ENCODE peak calls at places on chromosomes 6 and 20, in nine cellular contexts. M is coronary artery; B is naive thymus-derived CD4-positive, alpha-beta T cell; N is prostate gland; I is fibroblast of lung; T is brain microvascular endothelial cell; Y is fibroblast of villous mesenchyme; S is spleen; J is neuronal stem cell. U is an unnamed sample.

GRCh38 chr6:2773450-2773849 is 8.3 kb downstream of the WRNIP1 start:
- DNase-seq in M (no peak), B (no peak), N (no peak), I (no peak), T (no peak), Y (peak), S (no peak), J (no peak), U (no peak)

GRCh38 chr20:34948030-34948429 is 7.6 kb downstream of the GSS start:
- DNase-seq in M (no peak), B (no peak), N (no peak), I (peak), T (peak), Y (peak), S (no peak), J (no peak), U (no peak)

GRCh38 chr6:33700391-33701050 is 11.0 kb downstream of the UQCC2 start:
- DNase-seq in M (no peak), B (peak), N (peak), I (peak), T (peak), Y (peak), S (peak), J (peak), U (peak)

GRCh38 chr6:37622639-37623038 is 75.0 kb downstream of the MDGA1 start:
- DNase-seq in M (no peak), B (peak), N (no peak), I (no peak), T (no peak), Y (no peak), S (no peak), J (no peak), U (peak)

GRCh38 chr6:95658896-95659295 is 81.6 kb downstream of the MANEA start:
- DNase-seq in M (no peak), B (no peak), N (no peak), I (no peak), T (no peak), Y (no peak), S (no peak), J (no peak), U (no peak)

GRCh38 chr20:19621072-19621471 is 137.0 kb upstream of the RIN2 start:
- DNase-seq in M (no peak), B (no peak), N (no peak), I (no peak), T (no peak), Y (no peak), S (no peak), J (no peak), U (peak)

GRCh38 chr6:117542493-117542892 is 59.8 kb downstream of the GOPC start:
- DNase-seq in M (no peak), B (no peak), N (no peak), I (no peak), T (no peak), Y (no peak), S (no peak), J (no peak), U (no peak)

GRCh38 chr20:21240394-21240793 is 62.7 kb upstream of the XRN2 start:
- DNase-seq in M (no peak), B (no peak), N (no peak), I (no peak), T (no peak), Y (no peak), S (no peak), J (no peak), U (no peak)

GRCh38 chr6:2791124-2792050 is 26.2 kb downstream of the WRNIP1 start:
- DNase-seq in M (no peak), B (peak), N (peak), I (peak), T (peak), Y (peak), S (no peak), J (peak), U (peak)

GRCh38 chr6:99216959-99217358 is 132.5 kb downstream of the FAXC start:
- DNase-seq in M (no peak), B (no peak), N (no peak), I (no peak), T (no peak), Y (no peak), S (no peak), J (no peak), U (no peak)

GRCh38 chr6:34657307-34657978 is 39.1 kb downstream of the ILRUN start:
- DNase-seq in M (no peak), B (peak), N (peak), I (peak), T (peak), Y (peak), S (no peak), J (no peak), U (peak)

GRCh38 chr20:5796369-5797040 is 46.3 kb downstream of the SHLD1 start:
- DNase-seq in M (no peak), B (no peak), N (no peak), I (no peak), T (no peak), Y (no peak), S (no peak), J (no peak), U (no peak)

GRCh38 chr6:142162780-142163179 is 15.7 kb downstream of the VTA1 start:
- DNase-seq in M (no peak), B (no peak), N (no peak), I (no peak), T (no peak), Y (no peak), S (no peak), J (no peak), U (no peak)

GRCh38 chr20:36969478-36970186 is 18.1 kb upstream of the SAMHD1 start:
- DNase-seq in M (no peak), B (peak), N (no peak), I (no peak), T (no peak), Y (no peak), S (no peak), J (no peak), U (no peak)

GRCh38 chr6:41711323-41712038 is 23.9 kb downstream of the TFEB start:
- DNase-seq in M (no peak), B (no peak), N (no peak), I (no peak), T (no peak), Y (no peak), S (peak), J (no peak), U (no peak)

GRCh38 chr6:108948252-108948651 is 100.0 kb downstream of the ARMC2 start:
- DNase-seq in M (no peak), B (no peak), N (peak), I (no peak), T (peak), Y (no peak), S (peak), J (no peak), U (no peak)

GRCh38 chr6:121434037-121434770 is 1.2 kb upstream of the GJA1 start:
- DNase-seq in M (no peak), B (no peak), N (no peak), I (no peak), T (no peak), Y (peak), S (no peak), J (no peak), U (no peak)

GRCh38 chr20:63898882-63899558 is 4.1 kb downstream of the DNAJC5 start:
- DNase-seq in M (no peak), B (no peak), N (no peak), I (no peak), T (no peak), Y (no peak), S (peak), J (no peak), U (peak)

GRCh38 chr6:25173951-25174474 is 105.2 kb upstream of the CARMIL1 start:
- DNase-seq in M (no peak), B (no peak), N (no peak), I (peak), T (peak), Y (peak), S (no peak), J (no peak), U (peak)

DNA sequence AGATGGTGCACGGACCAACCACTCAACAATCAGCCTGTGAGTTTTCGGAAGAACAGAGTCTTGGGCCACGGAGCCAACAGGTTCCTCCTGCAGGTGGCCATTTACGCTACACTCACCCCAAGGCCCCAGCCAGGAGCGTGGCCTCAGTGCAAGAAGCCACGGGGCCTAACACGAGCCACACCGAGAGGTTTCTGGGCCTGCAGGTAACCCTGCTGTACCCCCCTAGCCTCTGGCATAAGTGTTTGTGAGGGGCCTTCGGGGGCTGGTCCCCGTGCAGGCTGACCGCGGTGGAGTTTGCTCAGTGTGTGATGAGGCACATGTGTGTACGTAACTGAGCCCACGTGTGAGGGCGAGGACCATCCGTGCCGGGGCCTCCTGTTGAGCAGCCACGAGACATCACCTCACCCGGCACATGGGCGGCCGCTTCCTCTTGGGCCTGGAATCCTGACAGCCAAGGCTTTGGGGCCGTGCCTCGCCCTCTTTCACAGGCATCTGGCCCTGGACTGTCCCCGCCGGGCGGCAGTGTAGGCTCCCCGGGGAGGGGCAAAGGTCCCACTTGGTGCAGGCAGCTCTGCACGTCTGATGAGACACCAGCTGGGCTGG is 202.4 kb downstream of the DLL1 start:
- DNase-seq in M (peak), B (no peak), N (no peak), I (no peak), T (no peak), Y (no peak), S (peak), J (no peak), U (peak)
- H3K4me3 ChIP-seq in M (no peak), B (peak), N (no peak), I (no peak), T (no peak), Y (no peak), S (peak), J (no peak), U (peak)

DNA sequence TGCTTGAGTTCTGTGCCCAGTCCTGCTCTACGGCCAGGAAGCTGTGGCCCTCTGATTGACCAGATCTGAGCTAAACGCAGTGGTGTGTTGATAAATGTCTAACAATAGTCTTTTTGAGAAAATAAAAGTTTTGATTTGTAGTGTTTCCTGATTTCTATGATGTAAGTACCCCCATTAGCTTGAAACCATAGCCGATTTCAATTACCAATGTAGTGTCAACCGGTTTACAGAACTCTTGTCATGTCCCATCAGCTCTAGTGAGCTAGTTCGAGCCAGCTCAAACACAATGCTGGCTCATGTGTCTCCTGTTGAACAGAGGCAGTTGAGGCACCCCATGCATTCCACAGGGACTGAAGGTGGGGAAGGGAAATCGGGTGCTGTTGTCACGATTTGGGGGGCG is 56.7 kb upstream of the ZMYND8 start:
- DNase-seq in M (no peak), B (no peak), N (no peak), I (no peak), T (no peak), Y (no peak), S (no peak), J (no peak), U (no peak)
- H3K4me3 ChIP-seq in M (no peak), B (no peak), N (no peak), I (no peak), T (no peak), Y (no peak), S (no peak), J (no peak), U (no peak)

GRCh38 chr20:53070714-53071392 is 98.7 kb downstream of the TSHZ2 start:
- DNase-seq in M (no peak), B (peak), N (no peak), I (no peak), T (no peak), Y (peak), S (no peak), J (no peak), U (no peak)
- H3K4me3 ChIP-seq in M (no peak), B (no peak), N (no peak), I (no peak), T (no peak), Y (no peak), S (no peak), J (no peak), U (no peak)

GRCh38 chr6:107740496-107741190 is 83.5 kb downstream of the SCML4 start:
- DNase-seq in M (no peak), B (peak), N (no peak), I (no peak), T (no peak), Y (no peak), S (no peak), J (no peak), U (no peak)
- H3K4me3 ChIP-seq in M (no peak), B (peak), N (no peak), I (no peak), T (no peak), Y (no peak), S (no peak), J (no peak), U (no peak)

U was measured in NB4.